ENCODE peak calls at places on chromosomes 16 and 17, in nine cellular contexts. H, O, R, N, L, S, K, Y and X are unnamed samples.

GRCh38 chr16:5025171-5025632 is 8.5 kb downstream of the NAGPA start:
- DNase-seq in H (no peak), O (no peak), R (no peak), N (no peak), L (no peak), S (no peak), K (peak; percentile 32), Y (no peak), X (peak; percentile 9)

GRCh38 chr17:11986939-11987329 is 10.3 kb downstream of the ZNF18 start:
- DNase-seq in H (no peak), O (no peak), R (no peak), N (no peak), L (peak; percentile 67), S (no peak), K (no peak), Y (peak; percentile 57), X (peak; percentile 56)

GRCh38 chr17:58520843-58521430 is 6.5 kb upstream of the MTMR4 start:
- DNase-seq in H (no peak), O (peak; percentile 66), R (peak; percentile 18), N (no peak), L (peak; percentile 18), S (no peak), K (no peak), Y (no peak), X (peak; percentile 37)

GRCh38 chr17:40123811-40124114 is 2.0 kb downstream of the MSL1 start:
- DNase-seq in H (no peak), O (no peak), R (no peak), N (no peak), L (no peak), S (no peak), K (no peak), Y (no peak), X (no peak)

GRCh38 chr17:68347380-68347779 is 56.1 kb downstream of the ARSG start:
- DNase-seq in H (no peak), O (no peak), R (no peak), N (no peak), L (no peak), S (no peak), K (no peak), Y (no peak), X (no peak)

GRCh38 chr17:40004712-40005111 is 10.5 kb upstream of the CSF3 start:
- DNase-seq in H (no peak), O (no peak), R (no peak), N (no peak), L (no peak), S (no peak), K (no peak), Y (no peak), X (no peak)

GRCh38 chr16:4679854-4680636 is 13.3 kb upstream of the NUDT16L1 start:
- DNase-seq in H (no peak), O (peak; percentile 67), R (no peak), N (no peak), L (peak; percentile 91), S (peak; percentile 87), K (peak; percentile 81), Y (no peak), X (no peak)

GRCh38 chr17:62968445-62968923 is 2.4 kb downstream of the TANC2 start:
- DNase-seq in H (peak; percentile 80), O (peak; percentile 87), R (peak; percentile 25), N (peak; percentile 83), L (peak; percentile 94), S (no peak), K (peak; percentile 28), Y (peak; percentile 90), X (peak; percentile 90)

GRCh38 chr17:44400226-44400847 is 10.9 kb upstream of the ITGA2B start:
- DNase-seq in H (no peak), O (no peak), R (no peak), N (peak; percentile 3), L (peak; percentile 36), S (no peak), K (no peak), Y (no peak), X (peak; percentile 24)

GRCh38 chr16:27287051-27287811 is 18.7 kb upstream of the NSMCE1 start:
- DNase-seq in H (no peak), O (no peak), R (no peak), N (no peak), L (no peak), S (no peak), K (no peak), Y (no peak), X (peak; percentile 56)

GRCh38 chr17:10737168-10737622 is 7.4 kb upstream of the TMEM220 start:
- DNase-seq in H (peak; percentile 40), O (peak; percentile 71), R (peak; percentile 39), N (peak; percentile 18), L (peak; percentile 66), S (peak; percentile 80), K (peak; percentile 72), Y (peak; percentile 47), X (peak; percentile 58)